ENCODE peak calls at places on chromosomes 4 and X, in nine cellular contexts. R is NCI-H526 treated with DMSO at 0.1 percent for 48 hours; F is cardiac muscle cell; P is immature natural killer cell; I is C1 segment of cervical spinal cord; T is PC-3; B is activated naive CD4-positive, alpha-beta T cell; J is iris pigment epithelial cell; O is transverse colon. N is an unnamed sample.

GRCh38 chr4:89368855-89369254 is 61.3 kb upstream of the GPRIN3 start:
- DNase-seq in R (no peak), F (no peak), P (no peak), I (no peak), T (no peak), B (no peak), J (no peak), O (no peak), N (no peak)

GRCh38 chr4:40514409-40515025 is 115.1 kb downstream of the RBM47 start:
- DNase-seq in R (peak), F (no peak), P (no peak), I (no peak), T (peak), B (no peak), J (no peak), O (peak), N (no peak)

GRCh38 chr4:8195841-8196460 is 3.1 kb upstream of the SH3TC1 start:
- DNase-seq in R (no peak), F (no peak), P (no peak), I (no peak), T (peak), B (no peak), J (no peak), O (no peak), N (no peak)

GRCh38 chr4:80362578-80363181 is 27.1 kb downstream of the CFAP299 start:
- DNase-seq in R (no peak), F (peak), P (peak), I (peak), T (peak), B (no peak), J (peak), O (peak), N (peak)

GRCh38 chrX:85611926-85612325 is 232.5 kb upstream of the POF1B start:
- DNase-seq in R (peak), F (no peak), P (no peak), I (no peak), T (peak), B (no peak), J (peak), O (no peak), N (peak)

GRCh38 chr4:148067307-148067916 is 335.5 kb downstream of the ARHGAP10 start:
- DNase-seq in R (no peak), F (peak), P (no peak), I (no peak), T (no peak), B (no peak), J (no peak), O (no peak), N (no peak)

GRCh38 chr4:80709082-80709869 is 321.2 kb upstream of the BMP3 start:
- DNase-seq in R (no peak), F (no peak), P (no peak), I (no peak), T (peak), B (no peak), J (no peak), O (no peak), N (no peak)

GRCh38 chrX:7943600-7944245 is 16.5 kb upstream of the PNPLA4 start:
- DNase-seq in R (peak), F (no peak), P (no peak), I (no peak), T (no peak), B (no peak), J (no peak), O (peak), N (no peak)

GRCh38 chr4:111546881-111547280 is 598.4 kb upstream of the FAM241A start:
- DNase-seq in R (no peak), F (no peak), P (no peak), I (no peak), T (no peak), B (no peak), J (no peak), O (no peak), N (no peak)

GRCh38 chrX:131068945-131069719 is 11.0 kb downstream of the ARHGAP36 start:
- DNase-seq in R (no peak), F (peak), P (no peak), I (peak), T (peak), B (no peak), J (peak), O (no peak), N (peak)

GRCh38 chr4:23754688-23755087 is 135.2 kb downstream of the PPARGC1A start:
- DNase-seq in R (no peak), F (no peak), P (no peak), I (no peak), T (no peak), B (no peak), J (no peak), O (no peak), N (no peak)

GRCh38 chr4:89579776-89580175 is 257.2 kb downstream of the SNCA start:
- DNase-seq in R (no peak), F (no peak), P (no peak), I (no peak), T (no peak), B (no peak), J (peak), O (no peak), N (no peak)

GRCh38 chr4:158669310-158669709 is 2.4 kb downstream of the C4orf46 start:
- DNase-seq in R (no peak), F (no peak), P (no peak), I (no peak), T (no peak), B (no peak), J (no peak), O (no peak), N (no peak)

GRCh38 chr4:124111922-124112321 is 600.6 kb downstream of the ANKRD50 start:
- DNase-seq in R (peak), F (peak), P (no peak), I (no peak), T (peak), B (no peak), J (peak), O (no peak), N (peak)

GRCh38 chr4:48033825-48034413 is 17.3 kb downstream of the NIPAL1 start:
- DNase-seq in R (peak), F (no peak), P (peak), I (no peak), T (peak), B (no peak), J (peak), O (peak), N (peak)